ENCODE peak calls at places on chromosomes 5 and 9, in eight cellular contexts. I, B, P, S, W, E, C and V are unnamed samples.

GRCh38 chr5:118007262-118007661 is 981.1 kb downstream of the DTWD2 start:
- DNase-seq in P (no peak), C (no peak), I (no peak), E (no peak), S (no peak), B (no peak), W (no peak), V (no peak)

GRCh38 chr9:17862081-17862480 is 283.2 kb downstream of the SH3GL2 start:
- DNase-seq in E (no peak), C (no peak), B (no peak), I (no peak), S (no peak), W (no peak), P (no peak), V (no peak)

GRCh38 chr5:173633304-173633703 is 16.9 kb upstream of the BOD1 start:
- DNase-seq in S (no peak), P (no peak), I (peak), B (no peak), E (no peak), W (no peak), C (no peak), V (no peak)

GRCh38 chr5:59185757-59186385 is 603.0 kb downstream of the RAB3C start:
- DNase-seq in S (no peak), E (no peak), W (no peak), B (no peak), C (no peak), P (no peak), I (no peak), V (no peak)

GRCh38 chr5:2017540-2018389 is 135.0 kb upstream of the IRX4 start:
- DNase-seq in S (peak), B (peak), W (peak), P (peak), C (peak), E (no peak), I (no peak), V (no peak)

GRCh38 chr5:149170292-149170691 is 29.0 kb downstream of the ABLIM3 start:
- DNase-seq in C (no peak), S (no peak), E (no peak), I (no peak), W (no peak), B (no peak), P (no peak), V (no peak)

GRCh38 chr9:16145196-16145950 is 592.5 kb downstream of the CCDC171 start:
- DNase-seq in P (no peak), B (no peak), W (no peak), S (no peak), I (peak), E (no peak), C (no peak), V (no peak)

GRCh38 chr5:180609817-180610550 is 18.7 kb upstream of the SCGB3A1 start:
- DNase-seq in P (no peak), S (no peak), B (no peak), I (no peak), C (no peak), W (no peak), E (no peak), V (no peak)

GRCh38 chr5:167730121-167730520 is 561.3 kb upstream of the WWC1 start:
- DNase-seq in B (peak), W (no peak), E (no peak), C (peak), P (no peak), I (peak), S (peak), V (no peak)

GRCh38 chr5:173010547-173011464 is 27.2 kb downstream of the ATP6V0E1 start:
- DNase-seq in I (peak), P (no peak), E (no peak), S (peak), W (no peak), B (peak), C (peak), V (no peak)

GRCh38 chr5:142433526-142434321 is 108.9 kb upstream of the SPRY4 start:
- DNase-seq in C (peak), E (no peak), B (peak), W (no peak), P (no peak), S (peak), I (peak), V (no peak)

GRCh38 chr5:140220032-140220697 is 45.2 kb downstream of the CYSTM1 start:
- DNase-seq in B (peak), P (no peak), I (peak), S (peak), E (no peak), C (no peak), W (no peak), V (no peak)

GRCh38 chr5:31186672-31187267 is 6.7 kb upstream of the CDH6 start:
- DNase-seq in E (no peak), I (peak), W (peak), B (peak), P (no peak), S (peak), C (peak), V (peak)

GRCh38 chr5:68419637-68420452 is 204.3 kb downstream of the PIK3R1 start:
- DNase-seq in B (peak), W (no peak), S (peak), I (no peak), E (no peak), C (peak), P (no peak), V (no peak)

GRCh38 chr5:167643616-167644015 is 647.8 kb upstream of the WWC1 start:
- DNase-seq in E (no peak), I (no peak), W (no peak), S (peak), P (no peak), B (no peak), C (no peak), V (no peak)

GRCh38 chr5:59260973-59261372 is 632.6 kb downstream of the PDE4D start:
- DNase-seq in I (no peak), C (no peak), B (no peak), E (no peak), P (no peak), S (no peak), W (no peak), V (no peak)

GRCh38 chr9:121206516-121207370 is 5.1 kb upstream of the RAB14 start:
- DNase-seq in S (peak), C (no peak), P (no peak), I (no peak), E (no peak), B (no peak), W (no peak), V (no peak)

GRCh38 chr9:113673726-113674125 is 202.4 kb upstream of the ZNF618 start:
- DNase-seq in E (no peak), B (no peak), C (peak), P (no peak), W (no peak), I (peak), S (no peak), V (no peak)

GRCh38 chr9:31140316-31140715 is 1244.1 kb upstream of the ACO1 start:
- DNase-seq in E (no peak), I (peak), B (peak), W (peak), S (no peak), C (no peak), P (no peak), V (no peak)

GRCh38 chr9:16012621-16013020 is 459.8 kb downstream of the CCDC171 start:
- DNase-seq in S (peak), B (peak), E (no peak), P (no peak), I (peak), C (no peak), W (no peak), V (no peak)

GRCh38 chr5:171427318-171428167 is 8.1 kb downstream of the FGF18 start:
- DNase-seq in I (no peak), P (no peak), S (no peak), B (no peak), E (peak), W (no peak), C (no peak), V (no peak)

GRCh38 chr9:123743737-123744136 is 186.2 kb downstream of the DENND1A start:
- DNase-seq in B (no peak), W (no peak), P (no peak), S (no peak), C (no peak), E (no peak), I (no peak), V (no peak)

GRCh38 chr9:137761032-137761431 is 116.5 kb upstream of the CACNA1B start:
- DNase-seq in E (no peak), S (no peak), P (no peak), W (no peak), B (peak), C (no peak), I (no peak), V (no peak)

GRCh38 chr9:107707915-107708441 is 218.4 kb upstream of the KLF4 start:
- DNase-seq in S (peak), E (no peak), P (no peak), W (no peak), C (no peak), I (peak), B (peak), V (peak)

GRCh38 chr5:39714036-39714698 is 289.4 kb upstream of the DAB2 start:
- DNase-seq in W (peak), I (peak), B (peak), C (peak), P (peak), E (peak), S (peak), V (no peak)

GRCh38 chr5:42268630-42269029 is 154.6 kb upstream of the GHR start:
- DNase-seq in C (no peak), P (no peak), S (peak), E (no peak), I (peak), B (peak), W (no peak), V (no peak)

GRCh38 chr5:178287791-178288105 is 55.1 kb upstream of the PHYKPL start:
- DNase-seq in W (no peak), I (no peak), C (no peak), E (no peak), P (no peak), S (no peak), B (no peak), V (no peak)

GRCh38 chr9:107782381-107782780 is 292.8 kb upstream of the KLF4 start:
- DNase-seq in S (peak), P (no peak), B (no peak), C (no peak), I (no peak), W (no peak), E (no peak), V (no peak)

GRCh38 chr9:72315510-72316287 is 49.3 kb downstream of the ZFAND5 start:
- DNase-seq in C (no peak), I (peak), P (no peak), E (peak), W (no peak), S (peak), B (peak), V (peak)

GRCh38 chr9:92759990-92760893 is 4.4 kb downstream of the BICD2 start:
- DNase-seq in P (no peak), B (no peak), W (no peak), E (peak), C (no peak), S (no peak), I (no peak), V (no peak)

GRCh38 chr5:14036514-14036913 is 92.0 kb upstream of the DNAH5 start:
- DNase-seq in P (no peak), S (peak), C (no peak), I (peak), W (no peak), B (peak), E (no peak), V (no peak)

GRCh38 chr5:62574599-62574998 is 4.0 kb upstream of the LRRC70 start:
- DNase-seq in E (no peak), B (no peak), S (no peak), I (no peak), C (no peak), P (no peak), W (no peak), V (no peak)